ENCODE peak calls at places on chromosomes 12 and 14, in nine cellular contexts. O, C, L, X, R, W, V, A and S are unnamed samples.

GRCh38 chr12:124380793-124381453 is 86.0 kb downstream of the RFLNA start:
- DNase-seq in O (no peak), C (no peak), L (no peak), X (no peak), R (no peak), W (no peak), V (no peak), A (no peak), S (no peak)

GRCh38 chr14:102162488-102162887 is 22.8 kb downstream of the WDR20 start:
- DNase-seq in O (no peak), C (no peak), L (no peak), X (no peak), R (no peak), W (no peak), V (no peak), A (no peak), S (no peak)

GRCh38 chr14:50666772-50667490 is 1.2 kb downstream of the SAV1 start:
- DNase-seq in O (peak), C (no peak), L (no peak), X (no peak), R (peak), W (peak), V (peak), A (peak), S (peak)

GRCh38 chr12:64427988-64428387 is 23.8 kb downstream of the XPOT start:
- DNase-seq in O (no peak), C (no peak), L (no peak), X (no peak), R (no peak), W (no peak), V (no peak), A (no peak), S (no peak)

GRCh38 chr12:120439646-120440247 is 1.8 kb downstream of the COX6A1 start:
- DNase-seq in O (peak), C (peak), L (peak), X (peak), R (peak), W (peak), V (no peak), A (peak), S (peak)

GRCh38 chr14:70086685-70087379 is 101.9 kb downstream of the SLC8A3 start:
- DNase-seq in O (peak), C (no peak), L (no peak), X (peak), R (peak), W (no peak), V (no peak), A (peak), S (no peak)

GRCh38 chr12:68007466-68007865 is 18.2 kb downstream of the IFNG-AS1 start:
- DNase-seq in O (peak), C (no peak), L (no peak), X (no peak), R (no peak), W (no peak), V (peak), A (no peak), S (no peak)

GRCh38 chr14:91246051-91246852 is 1.7 kb upstream of the GPR68 start:
- DNase-seq in O (no peak), C (peak), L (peak), X (no peak), R (no peak), W (peak), V (no peak), A (no peak), S (no peak)

GRCh38 chr14:99677231-99677891 is 6.7 kb upstream of the CYP46A1 start:
- DNase-seq in O (no peak), C (no peak), L (no peak), X (no peak), R (no peak), W (no peak), V (no peak), A (no peak), S (no peak)

GRCh38 chr12:50066402-50066801 is 9.0 kb downstream of the ASIC1 start:
- DNase-seq in O (no peak), C (no peak), L (no peak), X (peak), R (peak), W (no peak), V (peak), A (peak), S (no peak)

GRCh38 chr14:95722525-95723190 is 8.7 kb upstream of the TCL1A start:
- DNase-seq in O (no peak), C (no peak), L (no peak), X (peak), R (no peak), W (no peak), V (no peak), A (no peak), S (no peak)

GRCh38 chr12:55915481-55915856 is 12.2 kb downstream of the PYM1 start:
- DNase-seq in O (no peak), C (no peak), L (no peak), X (no peak), R (no peak), W (no peak), V (no peak), A (no peak), S (no peak)

GRCh38 chr12:107912421-107913004 is 138.0 kb downstream of the ASCL4 start:
- DNase-seq in O (peak), C (peak), L (peak), X (peak), R (no peak), W (peak), V (no peak), A (no peak), S (no peak)

GRCh38 chr12:21169878-21170472 is 39.0 kb downstream of the SLCO1B1 start:
- DNase-seq in O (peak), C (peak), L (peak), X (peak), R (peak), W (no peak), V (peak), A (peak), S (no peak)

GRCh38 chr14:60616326-60617044 is 32.8 kb downstream of the SIX1 start:
- DNase-seq in O (no peak), C (no peak), L (no peak), X (no peak), R (no peak), W (no peak), V (no peak), A (no peak), S (no peak)

GRCh38 chr12:101924647-101925046 is 47.3 kb downstream of the DRAM1 start:
- DNase-seq in O (peak), C (no peak), L (no peak), X (no peak), R (peak), W (no peak), V (no peak), A (no peak), S (peak)

GRCh38 chr12:58887071-58887470 is 33.2 kb downstream of the LRIG3 start:
- DNase-seq in O (no peak), C (no peak), L (no peak), X (no peak), R (no peak), W (no peak), V (no peak), A (no peak), S (no peak)

GRCh38 chr12:108721824-108722223 is 9.5 kb downstream of the CORO1C start:
- DNase-seq in O (no peak), C (no peak), L (no peak), X (no peak), R (no peak), W (no peak), V (no peak), A (no peak), S (no peak)

GRCh38 chr14:104419865-104420458 is 159.6 kb upstream of the C14orf180 start:
- DNase-seq in O (no peak), C (no peak), L (peak), X (no peak), R (no peak), W (no peak), V (no peak), A (no peak), S (no peak)

GRCh38 chr14:101379842-101380241 is 181.5 kb upstream of the DIO3 start:
- DNase-seq in O (no peak), C (no peak), L (no peak), X (no peak), R (no peak), W (no peak), V (no peak), A (no peak), S (no peak)